ENCODE peak calls at places on chromosomes 12 and 14, in four cellular contexts. One of them, this sample, is unnamed. For H3K36me3 and H3K4me1, the result is how much of the 10 kb centered on the place peaks cover.

GRCh38 chr12:25557830-25558436 is 4.8 kb upstream of the LMNTD1 start:
- DNase-seq in prostate gland: peak
- DNase-seq in tibial nerve: no peak
- DNase-seq in effector memory CD4-positive, alpha-beta T cell: no peak
- DNase-seq in this sample: no peak

GRCh38 chr12:132163911-132164288 is 19.6 kb downstream of the NOC4L start:
- DNase-seq in prostate gland: no peak
- DNase-seq in tibial nerve: no peak
- DNase-seq in effector memory CD4-positive, alpha-beta T cell: no peak
- DNase-seq in this sample: no peak

GRCh38 chr14:53316504-53316903 is 163.4 kb upstream of the DDHD1 start:
- DNase-seq in prostate gland: no peak
- DNase-seq in tibial nerve: no peak
- DNase-seq in effector memory CD4-positive, alpha-beta T cell: no peak
- DNase-seq in this sample: no peak

GRCh38 chr14:49954171-49954631 is 61.3 kb downstream of the ARF6 start:
- DNase-seq in prostate gland: no peak
- DNase-seq in tibial nerve: no peak
- DNase-seq in effector memory CD4-positive, alpha-beta T cell: no peak
- DNase-seq in this sample: no peak

GRCh38 chr12:24499151-24500146 is 449.5 kb downstream of the BCAT1 start:
- DNase-seq in prostate gland: no peak
- DNase-seq in tibial nerve: no peak
- DNase-seq in effector memory CD4-positive, alpha-beta T cell: no peak
- DNase-seq in this sample: no peak

GRCh38 chr12:109496306-109496705 is 18.9 kb downstream of the UBE3B start:
- DNase-seq in prostate gland: no peak
- DNase-seq in tibial nerve: no peak
- DNase-seq in effector memory CD4-positive, alpha-beta T cell: no peak
- DNase-seq in this sample: no peak

GRCh38 chr12:89796798-89797382 is 88.3 kb upstream of the ATP2B1 start:
- DNase-seq in prostate gland: no peak
- DNase-seq in tibial nerve: no peak
- DNase-seq in effector memory CD4-positive, alpha-beta T cell: no peak
- DNase-seq in this sample: no peak

GRCh38 chr14:99574099-99574880 is 29.7 kb downstream of the CCDC85C start:
- DNase-seq in prostate gland: peak
- DNase-seq in tibial nerve: peak
- DNase-seq in effector memory CD4-positive, alpha-beta T cell: no peak
- DNase-seq in this sample: no peak

GRCh38 chr14:106021832-106022231 is 495.4 kb downstream of the TMEM121 start:
- DNase-seq in prostate gland: no peak
- DNase-seq in tibial nerve: no peak
- DNase-seq in effector memory CD4-positive, alpha-beta T cell: no peak
- DNase-seq in this sample: no peak

GRCh38 chr12:57738661-57739237 is at the start of gene AGAP2:
- DNase-seq in prostate gland: no peak
- DNase-seq in tibial nerve: no peak
- DNase-seq in effector memory CD4-positive, alpha-beta T cell: no peak
- DNase-seq in this sample: peak

GRCh38 chr12:42447371-42447786 is 121.4 kb downstream of the PPHLN1 start:
- DNase-seq in prostate gland: no peak
- DNase-seq in tibial nerve: no peak
- DNase-seq in effector memory CD4-positive, alpha-beta T cell: no peak
- DNase-seq in this sample: no peak

GRCh38 chr14:58572092-58572853 is 65.5 kb upstream of the DACT1 start:
- DNase-seq in prostate gland: no peak
- DNase-seq in tibial nerve: no peak
- DNase-seq in effector memory CD4-positive, alpha-beta T cell: no peak
- DNase-seq in this sample: no peak

GRCh38 chr12:1531160-1531653 is 63.2 kb downstream of the FBXL14 start:
- DNase-seq in prostate gland: no peak
- DNase-seq in tibial nerve: no peak
- DNase-seq in effector memory CD4-positive, alpha-beta T cell: no peak
- DNase-seq in this sample: no peak

GRCh38 chr12:104615048-104615561 is 158.4 kb downstream of the CHST11 start:
- DNase-seq in prostate gland: no peak
- DNase-seq in tibial nerve: no peak
- DNase-seq in effector memory CD4-positive, alpha-beta T cell: no peak
- DNase-seq in this sample: peak

GRCh38 chr14:69360438-69361108 is 37.5 kb downstream of the ERH start:
- DNase-seq in prostate gland: no peak
- DNase-seq in tibial nerve: no peak
- DNase-seq in effector memory CD4-positive, alpha-beta T cell: no peak
- DNase-seq in this sample: no peak

GRCh38 chr12:52821826-52822660 is 8.1 kb upstream of the KRT4 start:
- DNase-seq in prostate gland: peak
- DNase-seq in tibial nerve: no peak
- DNase-seq in effector memory CD4-positive, alpha-beta T cell: no peak
- DNase-seq in this sample: no peak

GRCh38 chr12:89389755-89390661 is 37.7 kb upstream of the DUSP6 start:
- DNase-seq in prostate gland: no peak
- DNase-seq in tibial nerve: no peak
- DNase-seq in effector memory CD4-positive, alpha-beta T cell: no peak
- DNase-seq in this sample: no peak

GRCh38 chr12:89636054-89636775 is 72.4 kb downstream of the ATP2B1 start:
- DNase-seq in prostate gland: no peak
- DNase-seq in tibial nerve: no peak
- DNase-seq in effector memory CD4-positive, alpha-beta T cell: no peak
- DNase-seq in this sample: no peak

GRCh38 chr14:56490379-56490778 is 89.2 kb upstream of the TMEM260 start:
- DNase-seq in prostate gland: no peak
- DNase-seq in tibial nerve: no peak
- DNase-seq in effector memory CD4-positive, alpha-beta T cell: no peak
- DNase-seq in this sample: no peak

GRCh38 chr14:100832311-100832960 is 6.5 kb downstream of the MEG3 start:
- DNase-seq in prostate gland: no peak
- DNase-seq in tibial nerve: no peak
- DNase-seq in effector memory CD4-positive, alpha-beta T cell: no peak
- DNase-seq in this sample: no peak

GRCh38 chr14:65150891-65151290 is 48.6 kb upstream of the MAX start:
- DNase-seq in prostate gland: no peak
- DNase-seq in tibial nerve: no peak
- DNase-seq in effector memory CD4-positive, alpha-beta T cell: no peak
- DNase-seq in this sample: no peak

GRCh38 chr14:91390165-91390778 is 27.3 kb downstream of the CCDC88C start:
- DNase-seq in prostate gland: no peak
- DNase-seq in tibial nerve: no peak
- DNase-seq in effector memory CD4-positive, alpha-beta T cell: no peak
- DNase-seq in this sample: no peak

GRCh38 chr12:6935551-6936377 is 7.9 kb upstream of the RNU7-1 start:
- DNase-seq in prostate gland: no peak
- DNase-seq in tibial nerve: no peak
- DNase-seq in effector memory CD4-positive, alpha-beta T cell: no peak
- DNase-seq in this sample: no peak
- H3K27ac ChIP-seq in prostate gland: peak
- H3K27ac ChIP-seq in tibial nerve: no peak
- H3K27ac ChIP-seq in effector memory CD4-positive, alpha-beta T cell: peak
- H3K27ac ChIP-seq in this sample: no peak

GRCh38 chr12:68934392-68934791 is 1.4 kb upstream of the CPM start:
- DNase-seq in prostate gland: no peak
- DNase-seq in tibial nerve: no peak
- DNase-seq in effector memory CD4-positive, alpha-beta T cell: no peak
- DNase-seq in this sample: no peak

GRCh38 chr12:68933564-68933893 is 558 bp upstream of the CPM start:
- DNase-seq in prostate gland: no peak
- DNase-seq in tibial nerve: no peak
- DNase-seq in effector memory CD4-positive, alpha-beta T cell: no peak
- DNase-seq in this sample: no peak

GRCh38 chr12:68932701-68933563 is at the start of gene CPM:
- DNase-seq in prostate gland: peak
- DNase-seq in tibial nerve: peak
- DNase-seq in effector memory CD4-positive, alpha-beta T cell: peak
- DNase-seq in this sample: peak

GRCh38 chr12:68932123-68932700 is 759 bp downstream of the CPM start:
- DNase-seq in prostate gland: no peak
- DNase-seq in tibial nerve: no peak
- DNase-seq in effector memory CD4-positive, alpha-beta T cell: no peak
- DNase-seq in this sample: no peak

DNA sequence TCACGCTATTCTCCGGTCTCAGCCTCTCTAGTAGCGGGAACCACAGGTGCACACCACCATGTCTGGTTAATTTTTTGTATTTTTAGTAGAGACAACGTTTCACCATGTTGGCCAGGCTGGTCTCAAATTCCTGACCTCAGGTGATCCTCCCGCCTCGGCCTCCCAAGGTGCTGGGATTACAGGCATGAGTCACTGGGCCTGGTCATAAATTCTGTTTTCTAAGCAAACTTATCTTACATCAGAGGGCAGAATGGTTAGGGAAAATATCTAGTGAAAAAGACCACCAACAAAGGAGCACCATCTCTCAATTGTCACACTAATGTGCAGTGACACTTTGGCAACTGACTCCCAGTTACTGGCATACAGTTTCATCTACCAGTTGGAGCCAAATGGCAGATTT is 2.8 kb downstream of the CPM start:
- DNase-seq in prostate gland: no peak
- DNase-seq in tibial nerve: no peak
- DNase-seq in effector memory CD4-positive, alpha-beta T cell: no peak
- DNase-seq in this sample: no peak
- H3K36me3 ChIP-seq in prostate gland: under half
- H3K36me3 ChIP-seq in tibial nerve: under half
- H3K36me3 ChIP-seq in effector memory CD4-positive, alpha-beta T cell: under half
- H3K36me3 ChIP-seq in this sample: under half

GRCh38 chr12:98516184-98516873 is 939 bp downstream of the TMPO start:
- DNase-seq in prostate gland: peak
- DNase-seq in tibial nerve: peak
- DNase-seq in effector memory CD4-positive, alpha-beta T cell: peak
- DNase-seq in this sample: peak
- H3K4me1 ChIP-seq in prostate gland: under half
- H3K4me1 ChIP-seq in tibial nerve: under half
- H3K4me1 ChIP-seq in effector memory CD4-positive, alpha-beta T cell: under half
- H3K4me1 ChIP-seq in this sample: under half

GRCh38 chr12:32379667-32380066 is 19.7 kb upstream of the FGD4 start:
- DNase-seq in prostate gland: no peak
- DNase-seq in tibial nerve: no peak
- DNase-seq in effector memory CD4-positive, alpha-beta T cell: no peak
- DNase-seq in this sample: no peak
- H3K27ac ChIP-seq in prostate gland: no peak
- H3K27ac ChIP-seq in tibial nerve: no peak
- H3K27ac ChIP-seq in effector memory CD4-positive, alpha-beta T cell: no peak
- H3K27ac ChIP-seq in this sample: no peak

GRCh38 chr12:93991882-93992415 is 156.4 kb upstream of the PLXNC1 start:
- DNase-seq in prostate gland: no peak
- DNase-seq in tibial nerve: no peak
- DNase-seq in effector memory CD4-positive, alpha-beta T cell: no peak
- DNase-seq in this sample: no peak

GRCh38 chr12:93990832-93991748 is 157.3 kb upstream of the PLXNC1 start:
- DNase-seq in prostate gland: no peak
- DNase-seq in tibial nerve: no peak
- DNase-seq in effector memory CD4-positive, alpha-beta T cell: no peak
- DNase-seq in this sample: no peak

GRCh38 chr12:94001691-94002090 is 146.7 kb upstream of the PLXNC1 start:
- DNase-seq in prostate gland: no peak
- DNase-seq in tibial nerve: no peak
- DNase-seq in effector memory CD4-positive, alpha-beta T cell: no peak
- DNase-seq in this sample: no peak

DNA sequence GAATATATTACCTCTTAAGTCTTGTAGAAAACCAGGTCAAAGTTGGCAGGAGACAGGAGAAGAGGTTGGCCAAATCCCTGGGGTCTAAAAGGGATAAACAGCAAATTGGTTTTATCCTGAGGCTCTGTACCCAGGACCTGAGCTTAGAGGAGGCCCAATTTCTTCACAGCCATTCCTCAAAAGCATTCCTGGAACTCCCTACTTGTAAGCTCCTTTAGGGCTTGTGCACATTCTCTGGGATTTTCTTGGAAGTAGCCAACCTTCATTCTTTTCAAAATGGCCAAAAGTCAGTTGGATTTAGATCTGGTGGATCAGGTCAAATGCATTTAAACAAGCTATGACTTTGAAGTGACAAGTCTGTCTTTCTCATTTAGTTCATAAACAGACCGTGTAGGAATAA is 152.1 kb upstream of the PLXNC1 start:
- DNase-seq in prostate gland: no peak
- DNase-seq in tibial nerve: no peak
- DNase-seq in effector memory CD4-positive, alpha-beta T cell: no peak
- DNase-seq in this sample: no peak
- H3K36me3 ChIP-seq in prostate gland: under half
- H3K36me3 ChIP-seq in tibial nerve: under half
- H3K36me3 ChIP-seq in effector memory CD4-positive, alpha-beta T cell: under half
- H3K36me3 ChIP-seq in this sample: under half

DNA sequence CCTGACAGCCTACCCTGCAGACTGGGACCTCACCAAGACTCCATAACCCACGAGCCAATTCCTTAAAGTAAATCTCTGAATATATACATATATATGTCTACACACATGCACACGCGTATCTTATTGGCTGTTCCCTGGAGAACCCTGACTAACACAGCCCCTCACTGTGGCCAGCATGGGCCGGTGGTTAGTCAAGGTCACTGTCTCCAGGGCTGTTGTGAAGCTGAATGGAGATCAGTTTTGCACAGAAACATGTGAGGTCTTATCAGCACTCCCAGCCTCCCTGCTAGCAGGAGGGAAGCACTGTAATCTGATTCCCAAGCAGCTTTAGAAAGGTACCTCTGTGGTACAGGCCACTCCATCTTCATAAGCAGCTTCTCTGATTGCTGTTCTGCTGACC is 46.6 kb upstream of the PLEKHG6 start:
- DNase-seq in prostate gland: no peak
- DNase-seq in tibial nerve: no peak
- DNase-seq in effector memory CD4-positive, alpha-beta T cell: no peak
- DNase-seq in this sample: no peak
- H3K4me1 ChIP-seq in prostate gland: under half
- H3K4me1 ChIP-seq in tibial nerve: under half
- H3K4me1 ChIP-seq in effector memory CD4-positive, alpha-beta T cell: under half
- H3K4me1 ChIP-seq in this sample: under half

DNA sequence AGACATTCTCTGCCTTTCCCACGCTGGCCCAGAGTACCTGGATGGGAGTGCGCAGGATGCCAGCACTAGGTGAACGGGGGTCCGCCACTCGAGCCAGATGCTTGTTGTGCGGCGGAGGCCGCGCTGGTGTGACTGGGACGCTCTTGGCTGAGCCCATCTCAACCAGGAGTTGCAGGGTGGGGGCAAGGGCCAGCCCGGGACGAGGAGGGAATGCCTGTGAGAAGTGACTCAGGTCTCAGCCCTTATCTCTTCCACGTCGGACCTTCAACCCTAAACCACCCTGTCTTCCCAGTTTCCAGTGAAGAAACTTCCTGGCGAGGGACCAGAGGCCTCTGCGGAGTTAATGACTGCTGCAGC is 312 bp downstream of the CDCA3 start:
- DNase-seq in prostate gland: no peak
- DNase-seq in tibial nerve: no peak
- DNase-seq in effector memory CD4-positive, alpha-beta T cell: no peak
- DNase-seq in this sample: no peak
- H3K27ac ChIP-seq in prostate gland: peak
- H3K27ac ChIP-seq in tibial nerve: no peak
- H3K27ac ChIP-seq in effector memory CD4-positive, alpha-beta T cell: no peak
- H3K27ac ChIP-seq in this sample: no peak

This sample was measured in suprapubic skin.